ENCODE peak calls at places on chromosomes 12 and 14, in ten cellular contexts. R is activated naive CD8-positive, alpha-beta T cell treated with anti-CD3 and anti-CD28 coated beads for 36 hours; D is mesendoderm; T is tibial nerve; C is CD8-positive, alpha-beta T cell; U is MG63; E is substantia nigra; N is HS-27A; K is fibroblast of mammary gland; Z is right lobe of liver. F is an unnamed sample.

GRCh38 chr14:96216627-96217026 is 12.0 kb downstream of the BDKRB2 start:
- DNase-seq in R (no peak), D (no peak), N (no peak), K (no peak), T (no peak), C (no peak), E (no peak), Z (no peak), U (no peak), F (no peak)

GRCh38 chr12:4120316-4120920 is 153.1 kb upstream of the CCND2 start:
- DNase-seq in T (no peak), D (no peak), E (no peak), R (no peak), C (no peak), K (no peak), N (no peak), U (no peak), Z (peak; percentile 10), F (no peak)

GRCh38 chr14:55129086-55129427 is at the start of gene LGALS3:
- DNase-seq in U (peak; percentile 72), N (no peak), C (peak; percentile 1), E (peak; percentile 50), R (peak; percentile 30), K (peak; percentile 53), D (peak; percentile 51), T (peak; percentile 72), Z (peak; percentile 60), F (no peak)

GRCh38 chr14:96799489-96800056 is 2.4 kb downstream of the VRK1 start:
- DNase-seq in N (no peak), D (no peak), E (no peak), T (no peak), K (no peak), C (no peak), U (no peak), R (no peak), Z (no peak), F (no peak)

GRCh38 chr12:67764946-67765619 is 116.5 kb downstream of the DYRK2 start:
- DNase-seq in R (no peak), D (no peak), K (no peak), E (no peak), C (no peak), T (no peak), N (no peak), Z (no peak), U (no peak), F (no peak)

GRCh38 chr12:50201987-50202521 is 34.9 kb upstream of the CERS5 start:
- DNase-seq in C (no peak), K (peak; percentile 83), R (no peak), Z (no peak), D (peak; percentile 94), T (no peak), E (no peak), U (peak; percentile 44), N (peak; percentile 92), F (no peak)

GRCh38 chr12:2396448-2396871 is 343.7 kb downstream of the CACNA1C start:
- DNase-seq in C (no peak), N (peak; percentile 29), U (peak; percentile 81), T (no peak), Z (no peak), D (no peak), K (peak; percentile 62), R (no peak), E (peak; percentile 13), F (no peak)

GRCh38 chr12:54032627-54033100 is at the start of gene HOXC5:
- DNase-seq in Z (no peak), U (peak; percentile 53), C (peak; percentile 48), K (peak; percentile 98), R (peak; percentile 54), E (peak; percentile 32), D (peak; percentile 89), T (peak; percentile 55), N (peak; percentile 64), F (no peak)

GRCh38 chr12:19451196-19451595 is 11.9 kb downstream of the AEBP2 start:
- DNase-seq in D (peak; percentile 64), U (no peak), Z (no peak), C (no peak), K (no peak), T (no peak), E (peak; percentile 21), R (no peak), N (no peak), F (no peak)

GRCh38 chr12:50545783-50546182 is 41.0 kb downstream of the DIP2B start:
- DNase-seq in U (peak; percentile 62), E (no peak), T (no peak), Z (no peak), K (no peak), C (no peak), N (no peak), R (no peak), D (no peak), F (no peak)

GRCh38 chr12:4274960-4275868 is 1.7 kb downstream of the CCND2 start:
- DNase-seq in U (no peak), E (no peak), D (no peak), Z (no peak), T (no peak), R (no peak), N (no peak), C (no peak), K (peak; percentile 35), F (no peak)

GRCh38 chr12:5803532-5803931 is 141.5 kb downstream of the ANO2 start:
- DNase-seq in U (no peak), E (no peak), K (no peak), C (no peak), T (no peak), Z (no peak), D (peak; percentile 14), R (no peak), N (no peak), F (no peak)

GRCh38 chr12:132827763-132828703 is 636 bp downstream of the GOLGA3 start:
- DNase-seq in U (peak; percentile 30), K (peak; percentile 88), D (peak; percentile 31), R (peak; percentile 43), C (no peak), N (no peak), T (no peak), E (peak; percentile 58), Z (peak; percentile 54), F (no peak)

GRCh38 chr12:81077686-81078441 is at the start of gene ACSS3:
- DNase-seq in K (peak; percentile 40), E (no peak), D (peak; percentile 98), T (peak; percentile 21), N (no peak), U (peak; percentile 44), R (no peak), Z (peak; percentile 81), C (no peak), F (no peak)

GRCh38 chr12:80356092-80356491 is 87.9 kb upstream of the PTPRQ start:
- DNase-seq in Z (no peak), U (no peak), E (no peak), T (no peak), D (no peak), C (no peak), R (no peak), K (peak; percentile 5), N (no peak), F (no peak)

GRCh38 chr12:21559855-21560569 is 33.9 kb downstream of the SPX start:
- DNase-seq in N (peak; percentile 34), T (no peak), C (no peak), K (peak; percentile 88), D (no peak), E (no peak), Z (no peak), U (no peak), R (no peak), F (no peak)

GRCh38 chr14:55077691-55078151 is 26.3 kb downstream of the MAPK1IP1L start:
- DNase-seq in C (no peak), E (no peak), N (no peak), R (no peak), K (peak; percentile 61), Z (no peak), D (no peak), U (no peak), T (no peak), F (no peak)

GRCh38 chr12:9669534-9669933 is at the start of gene CLEC2D:
- DNase-seq in E (no peak), Z (no peak), D (no peak), C (no peak), K (no peak), R (peak; percentile 59), U (no peak), T (no peak), N (no peak), F (no peak)

GRCh38 chr12:51265024-51265423 is 5.2 kb downstream of the SMAGP start:
- DNase-seq in R (no peak), C (no peak), K (no peak), Z (no peak), E (no peak), T (no peak), U (no peak), N (no peak), D (no peak), F (no peak)

GRCh38 chr12:23585156-23585781 is 364.2 kb downstream of the SOX5 start:
- DNase-seq in E (no peak), N (no peak), R (no peak), K (no peak), Z (no peak), T (no peak), U (no peak), C (no peak), D (peak; percentile 14), F (no peak)

GRCh38 chr12:120514002-120514401 is 15.0 kb downstream of the COQ5 start:
- DNase-seq in T (no peak), Z (no peak), U (no peak), R (no peak), K (no peak), C (no peak), E (no peak), N (no peak), D (no peak), F (no peak)

GRCh38 chr12:86712425-86712843 is 456.2 kb upstream of the MGAT4C start:
- DNase-seq in C (no peak), T (no peak), E (no peak), D (peak; percentile 85), N (peak; percentile 97), U (peak; percentile 12), K (peak; percentile 99), Z (no peak), R (no peak), F (no peak)

GRCh38 chr14:104110491-104111209 is 25.1 kb downstream of the ASPG start:
- DNase-seq in R (no peak), Z (peak; percentile 42), K (no peak), U (no peak), C (no peak), T (no peak), N (no peak), E (no peak), D (no peak), F (no peak)

GRCh38 chr12:69898236-69898635 is 73.2 kb downstream of the MYRFL start:
- DNase-seq in K (peak; percentile 68), N (no peak), Z (no peak), R (no peak), U (no peak), E (no peak), T (no peak), C (no peak), D (no peak), F (no peak)

F was measured in activated CD8-positive, alpha-beta memory T cell treated with anti-CD3 and anti-CD28 coated beads for 1 hour.